ENCODE peak calls at places on chromosomes 5 and 9, in nine cellular contexts. One of them, this sample, is unnamed.

GRCh38 chr5:40441733-40442132 is 238.0 kb upstream of the PTGER4 start:
- DNase-seq in A673: no peak
- DNase-seq in M059J: no peak
- DNase-seq in NCI-H524: no peak
- DNase-seq in Right ventricle myocardium superior: no peak
- DNase-seq in globus pallidus: no peak
- DNase-seq in kidney glomerular epithelial cell: no peak
- DNase-seq in hippocampal formation: no peak
- DNase-seq in caudate nucleus: no peak
- DNase-seq in this sample: no peak

GRCh38 chr5:176429972-176430371 is 13.6 kb upstream of the CLTB start:
- DNase-seq in A673: no peak
- DNase-seq in M059J: no peak
- DNase-seq in NCI-H524: no peak
- DNase-seq in Right ventricle myocardium superior: no peak
- DNase-seq in globus pallidus: no peak
- DNase-seq in kidney glomerular epithelial cell: no peak
- DNase-seq in hippocampal formation: no peak
- DNase-seq in caudate nucleus: no peak
- DNase-seq in this sample: no peak

GRCh38 chr9:129103595-129103965 is 7.0 kb downstream of the CRAT start:
- DNase-seq in A673: no peak
- DNase-seq in M059J: no peak
- DNase-seq in NCI-H524: no peak
- DNase-seq in Right ventricle myocardium superior: no peak
- DNase-seq in globus pallidus: no peak
- DNase-seq in kidney glomerular epithelial cell: no peak
- DNase-seq in hippocampal formation: no peak
- DNase-seq in caudate nucleus: no peak
- DNase-seq in this sample: no peak

GRCh38 chr9:100281676-100282387 is 70.9 kb downstream of the TEX10 start:
- DNase-seq in A673: no peak
- DNase-seq in M059J: no peak
- DNase-seq in NCI-H524: no peak
- DNase-seq in Right ventricle myocardium superior: no peak
- DNase-seq in globus pallidus: no peak
- DNase-seq in kidney glomerular epithelial cell: no peak
- DNase-seq in hippocampal formation: no peak
- DNase-seq in caudate nucleus: no peak
- DNase-seq in this sample: no peak

GRCh38 chr5:109868737-109869136 is 179.0 kb downstream of the MAN2A1 start:
- DNase-seq in A673: no peak
- DNase-seq in M059J: peak
- DNase-seq in NCI-H524: no peak
- DNase-seq in Right ventricle myocardium superior: no peak
- DNase-seq in globus pallidus: no peak
- DNase-seq in kidney glomerular epithelial cell: peak
- DNase-seq in hippocampal formation: no peak
- DNase-seq in caudate nucleus: no peak
- DNase-seq in this sample: no peak

GRCh38 chr5:133819977-133820471 is 148.4 kb downstream of the C5orf15 start:
- DNase-seq in A673: no peak
- DNase-seq in M059J: peak
- DNase-seq in NCI-H524: no peak
- DNase-seq in Right ventricle myocardium superior: no peak
- DNase-seq in globus pallidus: no peak
- DNase-seq in kidney glomerular epithelial cell: no peak
- DNase-seq in hippocampal formation: no peak
- DNase-seq in caudate nucleus: no peak
- DNase-seq in this sample: no peak

GRCh38 chr5:65359981-65360380 is 121.7 kb downstream of the ADAMTS6 start:
- DNase-seq in A673: no peak
- DNase-seq in M059J: peak
- DNase-seq in NCI-H524: peak
- DNase-seq in Right ventricle myocardium superior: no peak
- DNase-seq in globus pallidus: no peak
- DNase-seq in kidney glomerular epithelial cell: no peak
- DNase-seq in hippocampal formation: no peak
- DNase-seq in caudate nucleus: no peak
- DNase-seq in this sample: no peak

GRCh38 chr5:104540448-104540847 is 977.9 kb upstream of the NUDT12 start:
- DNase-seq in A673: peak
- DNase-seq in M059J: peak
- DNase-seq in NCI-H524: no peak
- DNase-seq in Right ventricle myocardium superior: no peak
- DNase-seq in globus pallidus: no peak
- DNase-seq in kidney glomerular epithelial cell: peak
- DNase-seq in hippocampal formation: no peak
- DNase-seq in caudate nucleus: no peak
- DNase-seq in this sample: no peak

GRCh38 chr9:137240321-137240840 is 706 bp upstream of the TUBB4B start:
- DNase-seq in A673: peak
- DNase-seq in M059J: peak
- DNase-seq in NCI-H524: peak
- DNase-seq in Right ventricle myocardium superior: peak
- DNase-seq in globus pallidus: peak
- DNase-seq in kidney glomerular epithelial cell: peak
- DNase-seq in hippocampal formation: peak
- DNase-seq in caudate nucleus: peak
- DNase-seq in this sample: peak

GRCh38 chr5:37889612-37890317 is 49.9 kb upstream of the GDNF start:
- DNase-seq in A673: peak
- DNase-seq in M059J: peak
- DNase-seq in NCI-H524: no peak
- DNase-seq in Right ventricle myocardium superior: no peak
- DNase-seq in globus pallidus: no peak
- DNase-seq in kidney glomerular epithelial cell: no peak
- DNase-seq in hippocampal formation: no peak
- DNase-seq in caudate nucleus: no peak
- DNase-seq in this sample: no peak

GRCh38 chr9:73133921-73134407 is 17.7 kb upstream of the ANXA1 start:
- DNase-seq in A673: no peak
- DNase-seq in M059J: no peak
- DNase-seq in NCI-H524: no peak
- DNase-seq in Right ventricle myocardium superior: no peak
- DNase-seq in globus pallidus: no peak
- DNase-seq in kidney glomerular epithelial cell: no peak
- DNase-seq in hippocampal formation: no peak
- DNase-seq in caudate nucleus: no peak
- DNase-seq in this sample: no peak

GRCh38 chr5:159936686-159937329 is 20.5 kb downstream of the ADRA1B start:
- DNase-seq in A673: no peak
- DNase-seq in M059J: peak
- DNase-seq in NCI-H524: no peak
- DNase-seq in Right ventricle myocardium superior: no peak
- DNase-seq in globus pallidus: no peak
- DNase-seq in kidney glomerular epithelial cell: no peak
- DNase-seq in hippocampal formation: no peak
- DNase-seq in caudate nucleus: no peak
- DNase-seq in this sample: peak

GRCh38 chr5:150520747-150521521 is 13.0 kb downstream of the NDST1 start:
- DNase-seq in A673: no peak
- DNase-seq in M059J: no peak
- DNase-seq in NCI-H524: no peak
- DNase-seq in Right ventricle myocardium superior: no peak
- DNase-seq in globus pallidus: no peak
- DNase-seq in kidney glomerular epithelial cell: no peak
- DNase-seq in hippocampal formation: no peak
- DNase-seq in caudate nucleus: no peak
- DNase-seq in this sample: no peak

GRCh38 chr9:33677961-33678360 is 117.4 kb upstream of the PRSS3 start:
- DNase-seq in A673: no peak
- DNase-seq in M059J: no peak
- DNase-seq in NCI-H524: no peak
- DNase-seq in Right ventricle myocardium superior: no peak
- DNase-seq in globus pallidus: no peak
- DNase-seq in kidney glomerular epithelial cell: no peak
- DNase-seq in hippocampal formation: no peak
- DNase-seq in caudate nucleus: no peak
- DNase-seq in this sample: no peak

GRCh38 chr5:1019001-1019651 is 10.5 kb downstream of the NKD2 start:
- DNase-seq in A673: no peak
- DNase-seq in M059J: no peak
- DNase-seq in NCI-H524: no peak
- DNase-seq in Right ventricle myocardium superior: peak
- DNase-seq in globus pallidus: no peak
- DNase-seq in kidney glomerular epithelial cell: no peak
- DNase-seq in hippocampal formation: no peak
- DNase-seq in caudate nucleus: no peak
- DNase-seq in this sample: no peak

GRCh38 chr5:43042626-43043399 is 2.7 kb upstream of the ANXA2R start:
- DNase-seq in A673: peak
- DNase-seq in M059J: peak
- DNase-seq in NCI-H524: peak
- DNase-seq in Right ventricle myocardium superior: peak
- DNase-seq in globus pallidus: peak
- DNase-seq in kidney glomerular epithelial cell: no peak
- DNase-seq in hippocampal formation: peak
- DNase-seq in caudate nucleus: peak
- DNase-seq in this sample: peak

GRCh38 chr9:14212116-14212515 is 101.8 kb downstream of the NFIB start:
- DNase-seq in A673: no peak
- DNase-seq in M059J: peak
- DNase-seq in NCI-H524: no peak
- DNase-seq in Right ventricle myocardium superior: no peak
- DNase-seq in globus pallidus: no peak
- DNase-seq in kidney glomerular epithelial cell: peak
- DNase-seq in hippocampal formation: no peak
- DNase-seq in caudate nucleus: no peak
- DNase-seq in this sample: peak

GRCh38 chr9:33161011-33161588 is 6.0 kb downstream of the B4GALT1 start:
- DNase-seq in A673: peak
- DNase-seq in M059J: peak
- DNase-seq in NCI-H524: no peak
- DNase-seq in Right ventricle myocardium superior: peak
- DNase-seq in globus pallidus: no peak
- DNase-seq in kidney glomerular epithelial cell: peak
- DNase-seq in hippocampal formation: no peak
- DNase-seq in caudate nucleus: no peak
- DNase-seq in this sample: peak

GRCh38 chr5:168696611-168697010 is 117.4 kb upstream of the PANK3 start:
- DNase-seq in A673: no peak
- DNase-seq in M059J: no peak
- DNase-seq in NCI-H524: no peak
- DNase-seq in Right ventricle myocardium superior: no peak
- DNase-seq in globus pallidus: no peak
- DNase-seq in kidney glomerular epithelial cell: no peak
- DNase-seq in hippocampal formation: no peak
- DNase-seq in caudate nucleus: no peak
- DNase-seq in this sample: no peak

GRCh38 chr9:129497064-129497836 is 123.7 kb downstream of the C9orf50 start:
- DNase-seq in A673: peak
- DNase-seq in M059J: peak
- DNase-seq in NCI-H524: peak
- DNase-seq in Right ventricle myocardium superior: peak
- DNase-seq in globus pallidus: peak
- DNase-seq in kidney glomerular epithelial cell: peak
- DNase-seq in hippocampal formation: no peak
- DNase-seq in caudate nucleus: peak
- DNase-seq in this sample: no peak

GRCh38 chr5:164962302-164962961 is 1457.0 kb downstream of the MAT2B start:
- DNase-seq in A673: no peak
- DNase-seq in M059J: peak
- DNase-seq in NCI-H524: no peak
- DNase-seq in Right ventricle myocardium superior: no peak
- DNase-seq in globus pallidus: no peak
- DNase-seq in kidney glomerular epithelial cell: no peak
- DNase-seq in hippocampal formation: no peak
- DNase-seq in caudate nucleus: no peak
- DNase-seq in this sample: no peak

GRCh38 chr9:110640736-110641135 is 27.9 kb upstream of the MUSK start:
- DNase-seq in A673: no peak
- DNase-seq in M059J: peak
- DNase-seq in NCI-H524: no peak
- DNase-seq in Right ventricle myocardium superior: no peak
- DNase-seq in globus pallidus: no peak
- DNase-seq in kidney glomerular epithelial cell: no peak
- DNase-seq in hippocampal formation: no peak
- DNase-seq in caudate nucleus: peak
- DNase-seq in this sample: no peak

GRCh38 chr5:126138475-126139005 is 284.7 kb upstream of the GRAMD2B start:
- DNase-seq in A673: peak
- DNase-seq in M059J: peak
- DNase-seq in NCI-H524: no peak
- DNase-seq in Right ventricle myocardium superior: no peak
- DNase-seq in globus pallidus: no peak
- DNase-seq in kidney glomerular epithelial cell: peak
- DNase-seq in hippocampal formation: no peak
- DNase-seq in caudate nucleus: no peak
- DNase-seq in this sample: no peak

GRCh38 chr5:94040591-94041148 is 299.3 kb upstream of the POU5F2 start:
- DNase-seq in A673: no peak
- DNase-seq in M059J: no peak
- DNase-seq in NCI-H524: no peak
- DNase-seq in Right ventricle myocardium superior: no peak
- DNase-seq in globus pallidus: no peak
- DNase-seq in kidney glomerular epithelial cell: no peak
- DNase-seq in hippocampal formation: no peak
- DNase-seq in caudate nucleus: no peak
- DNase-seq in this sample: no peak

GRCh38 chr5:14109041-14109747 is 33.9 kb upstream of the TRIO start:
- DNase-seq in A673: peak
- DNase-seq in M059J: peak
- DNase-seq in NCI-H524: no peak
- DNase-seq in Right ventricle myocardium superior: peak
- DNase-seq in globus pallidus: no peak
- DNase-seq in kidney glomerular epithelial cell: no peak
- DNase-seq in hippocampal formation: no peak
- DNase-seq in caudate nucleus: no peak
- DNase-seq in this sample: no peak

GRCh38 chr5:68171101-68171558 is 44.4 kb upstream of the PIK3R1 start:
- DNase-seq in A673: no peak
- DNase-seq in M059J: peak
- DNase-seq in NCI-H524: no peak
- DNase-seq in Right ventricle myocardium superior: peak
- DNase-seq in globus pallidus: peak
- DNase-seq in kidney glomerular epithelial cell: no peak
- DNase-seq in hippocampal formation: peak
- DNase-seq in caudate nucleus: peak
- DNase-seq in this sample: no peak

GRCh38 chr5:98796197-98796972 is 22.9 kb downstream of the RGMB start:
- DNase-seq in A673: peak
- DNase-seq in M059J: peak
- DNase-seq in NCI-H524: no peak
- DNase-seq in Right ventricle myocardium superior: no peak
- DNase-seq in globus pallidus: no peak
- DNase-seq in kidney glomerular epithelial cell: peak
- DNase-seq in hippocampal formation: peak
- DNase-seq in caudate nucleus: no peak
- DNase-seq in this sample: peak

GRCh38 chr5:58641533-58641932 is 58.7 kb downstream of the RAB3C start:
- DNase-seq in A673: no peak
- DNase-seq in M059J: no peak
- DNase-seq in NCI-H524: no peak
- DNase-seq in Right ventricle myocardium superior: no peak
- DNase-seq in globus pallidus: no peak
- DNase-seq in kidney glomerular epithelial cell: no peak
- DNase-seq in hippocampal formation: no peak
- DNase-seq in caudate nucleus: no peak
- DNase-seq in this sample: no peak

GRCh38 chr5:117682416-117682815 is 1107.8 kb upstream of the SEMA6A start:
- DNase-seq in A673: no peak
- DNase-seq in M059J: no peak
- DNase-seq in NCI-H524: no peak
- DNase-seq in Right ventricle myocardium superior: no peak
- DNase-seq in globus pallidus: no peak
- DNase-seq in kidney glomerular epithelial cell: no peak
- DNase-seq in hippocampal formation: no peak
- DNase-seq in caudate nucleus: no peak
- DNase-seq in this sample: no peak

This sample was measured in SW480.